ENCODE peak calls at places on chromosomes 12 and 14, in five cellular contexts. L is upper lobe of left lung, H is sigmoid colon, S is GM12878, R is HepG2. E is an unnamed sample.

GRCh38 chr12:46635818-46636217 is 190.0 kb downstream of the SLC38A4 start:
- DNase-seq in L (no peak), H (no peak), S (no peak), R (no peak), E (no peak)

GRCh38 chr12:41563044-41563443 is 374.9 kb downstream of the PDZRN4 start:
- DNase-seq in L (no peak), S (no peak), R (no peak), H (no peak), E (no peak)

GRCh38 chr14:63088865-63089264 is 43.6 kb upstream of the KCNH5 start:
- DNase-seq in L (no peak), R (no peak), H (no peak), S (no peak), E (no peak)

GRCh38 chr12:120361506-120362208 is 7.3 kb downstream of the MSI1 start:
- DNase-seq in R (no peak), L (no peak), S (no peak), H (peak; percentile 82), E (no peak)

GRCh38 chr12:45329238-45329637 is 113.3 kb downstream of the ANO6 start:
- DNase-seq in R (no peak), H (no peak), S (no peak), L (no peak), E (no peak)

GRCh38 chr12:113436993-113437728 is 15.0 kb downstream of the SDSL start:
- DNase-seq in R (no peak), H (no peak), L (no peak), S (no peak), E (no peak)

GRCh38 chr14:101598159-101598558 is 36.9 kb downstream of the DIO3 start:
- DNase-seq in L (no peak), H (no peak), R (no peak), S (no peak), E (no peak)

GRCh38 chr12:3300833-3301401 is 190.1 kb upstream of the PRMT8 start:
- DNase-seq in S (no peak), R (no peak), L (no peak), H (no peak), E (no peak)

GRCh38 chr14:77790566-77791224 is 9.2 kb upstream of the ADCK1 start:
- DNase-seq in R (no peak), S (no peak), H (no peak), L (no peak), E (no peak)

GRCh38 chr12:80175307-80175930 is 76.1 kb downstream of the OTOGL start:
- DNase-seq in H (no peak), S (no peak), R (no peak), L (no peak), E (no peak)

GRCh38 chr12:89389755-89390661 is 37.7 kb upstream of the DUSP6 start:
- DNase-seq in R (peak; percentile 62), H (no peak), S (no peak), L (peak; percentile 45), E (no peak)

GRCh38 chr12:67070604-67071003 is 198.6 kb upstream of the CAND1 start:
- DNase-seq in H (no peak), L (no peak), S (no peak), R (no peak), E (no peak)

GRCh38 chr12:119071176-119071575 is 89.8 kb downstream of the SRRM4 start:
- DNase-seq in L (no peak), S (no peak), H (no peak), R (no peak), E (no peak)

GRCh38 chr12:3150820-3151590 is 73.8 kb downstream of the TSPAN9 start:
- DNase-seq in H (no peak), R (no peak), S (no peak), L (no peak), E (no peak)

GRCh38 chr14:81313775-81314429 is 86.2 kb downstream of the STON2 start:
- DNase-seq in S (no peak), H (no peak), R (no peak), L (no peak), E (no peak)

GRCh38 chr12:57781241-57781640 is 1.3 kb upstream of the TSFM start:
- DNase-seq in L (no peak), H (no peak), R (no peak), S (no peak), E (no peak)

GRCh38 chr12:80352476-80352875 is 91.6 kb upstream of the PTPRQ start:
- DNase-seq in S (no peak), R (no peak), L (no peak), H (no peak), E (no peak)

GRCh38 chr14:69987416-69988144 is 108.4 kb downstream of the SMOC1 start:
- DNase-seq in L (no peak), R (no peak), H (no peak), S (no peak), E (no peak)

GRCh38 chr12:97097734-97098133 is 190.7 kb downstream of the NEDD1 start:
- DNase-seq in S (no peak), H (no peak), R (no peak), L (no peak), E (no peak)

GRCh38 chr14:101903111-101903561 is 61.2 kb upstream of the DYNC1H1 start:
- DNase-seq in H (no peak), S (no peak), R (no peak), L (no peak), E (no peak)

GRCh38 chr12:3073438-3074255 is 3.5 kb upstream of the TSPAN9 start:
- DNase-seq in L (peak; percentile 82), R (peak; percentile 71), H (peak; percentile 89), S (peak; percentile 37), E (peak; percentile 89)

GRCh38 chr14:70670992-70671651 is 29.4 kb downstream of the TTC9 start:
- DNase-seq in R (no peak), L (no peak), H (no peak), S (no peak), E (no peak)

GRCh38 chr12:95574799-95575452 is 23.6 kb upstream of the USP44 start:
- DNase-seq in H (no peak), S (no peak), R (peak; percentile 31), L (no peak), E (no peak)

GRCh38 chr14:89237923-89238529 is 179.0 kb downstream of the FOXN3 start:
- DNase-seq in L (no peak), H (no peak), R (no peak), S (no peak), E (no peak)

GRCh38 chr12:3455312-3455711 is 35.7 kb upstream of the PRMT8 start:
- DNase-seq in H (no peak), R (no peak), S (no peak), L (no peak), E (no peak)

GRCh38 chr14:30240002-30240401 is 312.4 kb upstream of the PRKD1 start:
- DNase-seq in H (no peak), S (no peak), L (no peak), R (no peak), E (no peak)

GRCh38 chr12:40829738-40830144 is 137.5 kb downstream of the CNTN1 start:
- DNase-seq in S (no peak), H (no peak), L (no peak), R (no peak), E (no peak)

GRCh38 chr12:47781479-47782371 is 8.7 kb downstream of the SLC48A1 start:
- DNase-seq in L (no peak), H (no peak), R (no peak), S (no peak), E (peak; percentile 71)
- TF ChIP-seq POLR2A in L (no peak), H (no peak), R (no peak), S (no peak), E (no peak)

GRCh38 chr14:75204106-75204505 is 27.7 kb upstream of the TMED10 start:
- DNase-seq in L (peak; percentile 25), R (no peak), H (no peak), S (no peak), E (no peak)
- TF ChIP-seq EP300 in L (no peak), R (no peak), H (no peak), S (no peak), E (no peak)

GRCh38 chr12:6384499-6385436 is 806 bp downstream of the LTBR start:
- DNase-seq in S (no peak), L (no peak), R (no peak), H (peak; percentile 77), E (no peak)

GRCh38 chr12:6386038-6386437 is 2.1 kb downstream of the LTBR start:
- DNase-seq in S (no peak), H (no peak), L (no peak), R (no peak), E (no peak)

GRCh38 chr12:6386522-6386921 is 2.6 kb downstream of the LTBR start:
- DNase-seq in R (no peak), H (no peak), L (no peak), S (no peak), E (no peak)

GRCh38 chr12:6382371-6382770 is 1.6 kb upstream of the LTBR start:
- DNase-seq in S (no peak), R (no peak), L (no peak), H (no peak), E (no peak)

GRCh38 chr12:6383572-6384498 is at the start of gene LTBR:
- DNase-seq in S (no peak), R (peak; percentile 83), L (peak; percentile 99), H (peak; percentile 99), E (peak; percentile 98)
- TF ChIP-seq POLR2A in S (no peak), R (peak; percentile 74), L (peak; percentile 63), H (peak; percentile 74), E (peak; percentile 61)

DNA sequence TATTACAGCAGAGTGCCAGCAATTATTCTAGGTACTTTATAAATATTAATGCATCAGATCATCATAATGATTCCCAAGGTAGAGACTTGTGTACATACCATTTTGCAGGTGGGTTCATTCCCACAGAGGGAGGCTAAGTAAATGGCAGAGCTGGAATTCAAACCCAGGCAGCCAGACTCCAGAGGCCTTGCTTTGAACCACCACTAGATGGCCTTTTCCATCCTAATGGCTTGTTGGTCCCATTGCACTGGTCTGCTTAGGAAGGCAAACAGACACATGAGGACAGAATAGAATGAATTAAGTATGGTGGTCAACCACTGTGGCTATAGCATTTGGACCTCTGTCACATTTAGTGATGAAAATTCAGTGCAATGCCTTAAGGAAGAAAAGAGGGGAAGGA is 158.7 kb downstream of the METTL25 start:
- DNase-seq in L (no peak), H (no peak), S (no peak), R (peak; percentile 17), E (no peak)
- TF ChIP-seq EP300 in L (no peak), H (no peak), S (no peak), R (no peak), E (no peak)

DNA sequence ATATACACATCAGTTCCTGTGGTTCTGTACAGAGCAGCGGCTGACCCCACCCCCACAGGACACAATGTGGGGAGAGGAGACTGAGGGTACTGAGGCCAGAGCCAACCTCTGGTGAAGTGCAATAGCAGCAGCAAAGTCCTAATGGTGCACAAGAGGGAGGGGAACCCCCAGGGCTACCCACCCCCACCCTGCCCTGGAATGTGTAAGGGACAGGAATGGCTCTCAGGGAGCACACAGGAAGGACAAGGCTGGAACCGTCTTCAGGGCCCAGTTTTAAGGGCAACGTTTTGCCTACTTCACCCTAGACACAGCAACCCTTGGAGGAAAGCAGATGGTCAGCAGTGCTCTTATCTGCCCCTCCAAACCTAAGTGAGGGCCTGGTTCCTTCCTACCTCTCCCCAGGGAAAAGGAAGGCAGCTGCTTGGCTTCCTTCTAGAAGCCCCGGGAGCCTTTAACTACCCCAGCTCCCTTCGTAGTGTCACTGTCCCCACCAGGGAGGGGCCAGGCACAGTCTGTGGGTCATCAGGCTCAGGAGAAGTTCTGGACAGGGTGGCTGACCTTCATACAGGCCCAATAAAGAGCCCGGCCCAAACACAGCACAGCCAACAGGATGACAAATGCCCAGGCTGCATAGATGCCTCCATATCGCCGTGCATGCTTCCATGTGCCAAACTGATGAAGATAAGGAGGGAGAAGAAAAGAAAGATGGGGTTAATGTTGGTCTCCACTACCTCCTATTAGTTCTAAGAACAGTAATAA is 3.0 kb downstream of the PIP4P1 start:
- DNase-seq in S (no peak), R (no peak), H (no peak), L (no peak), E (no peak)
- TF ChIP-seq POLR2A in S (peak; percentile 48), R (peak; percentile 65), H (no peak), L (no peak), E (no peak)